ENCODE peak calls at places on chromosomes 11 and 22, in eight cellular contexts. K is fibroblast of mammary gland, D is ELF-1, E is adrenal gland, Q is GM23248, Y is AG04450, H is Ammon's horn, T is NCI-H1436. F is an unnamed sample.

GRCh38 chr22:43528601-43529360 is 117.0 kb downstream of the MPPED1 start:
- DNase-seq in K (no peak), D (no peak), E (no peak), Q (no peak), Y (no peak), H (no peak), T (no peak), F (no peak)

GRCh38 chr11:76347391-76347790 is 33.5 kb downstream of the THAP12 start:
- DNase-seq in K (no peak), D (no peak), E (no peak), Q (no peak), Y (no peak), H (no peak), T (no peak), F (no peak)

GRCh38 chr11:114496915-114497314 is 57.6 kb downstream of the REXO2 start:
- DNase-seq in K (no peak), D (no peak), E (no peak), Q (no peak), Y (no peak), H (no peak), T (no peak), F (no peak)

GRCh38 chr11:3840289-3840869 is 380 bp downstream of the RHOG start:
- DNase-seq in K (no peak), D (peak), E (no peak), Q (peak), Y (no peak), H (no peak), T (no peak), F (no peak)

GRCh38 chr11:61699737-61700160 is 19.6 kb downstream of the DAGLA start:
- DNase-seq in K (no peak), D (no peak), E (peak), Q (no peak), Y (no peak), H (peak), T (no peak), F (no peak)

GRCh38 chr11:30914143-30914762 is 328.1 kb upstream of the MPPED2 start:
- DNase-seq in K (peak), D (peak), E (peak), Q (peak), Y (peak), H (peak), T (peak), F (peak)

GRCh38 chr11:46308632-46309419 is 31.4 kb downstream of the CREB3L1 start:
- DNase-seq in K (peak), D (peak), E (peak), Q (peak), Y (no peak), H (peak), T (peak), F (peak)

GRCh38 chr11:17472467-17472866 is 4.2 kb downstream of the ABCC8 start:
- DNase-seq in K (no peak), D (peak), E (no peak), Q (no peak), Y (no peak), H (no peak), T (no peak), F (no peak)

GRCh38 chr11:1880746-1881441 is 10.8 kb downstream of the PRR33 start:
- DNase-seq in K (no peak), D (no peak), E (peak), Q (no peak), Y (no peak), H (no peak), T (no peak), F (no peak)

GRCh38 chr11:112421854-112422253 is 161.2 kb upstream of the PLET1 start:
- DNase-seq in K (no peak), D (peak), E (no peak), Q (no peak), Y (no peak), H (no peak), T (no peak), F (no peak)

GRCh38 chr11:117807482-117808272 is 10.7 kb upstream of the DSCAML1 start:
- DNase-seq in K (peak), D (peak), E (peak), Q (peak), Y (peak), H (peak), T (peak), F (peak)

GRCh38 chr11:126978155-126978554 is 22.4 kb downstream of the KIRREL3 start:
- DNase-seq in K (no peak), D (peak), E (no peak), Q (no peak), Y (no peak), H (no peak), T (no peak), F (no peak)

GRCh38 chr11:67457453-67457852 is 2.3 kb downstream of the CABP4 start:
- DNase-seq in K (no peak), D (no peak), E (peak), Q (no peak), Y (no peak), H (no peak), T (no peak), F (no peak)

GRCh38 chr11:122375687-122376399 is 259.8 kb upstream of the BLID start:
- DNase-seq in K (peak), D (no peak), E (no peak), Q (peak), Y (no peak), H (no peak), T (no peak), F (no peak)

GRCh38 chr11:109986488-109986887 is 106.7 kb upstream of the ZC3H12C start:
- DNase-seq in K (peak), D (no peak), E (no peak), Q (no peak), Y (no peak), H (no peak), T (no peak), F (no peak)

GRCh38 chr11:97739892-97740782 is 1280.6 kb upstream of the CNTN5 start:
- DNase-seq in K (peak), D (no peak), E (no peak), Q (peak), Y (peak), H (no peak), T (no peak), F (no peak)

GRCh38 chr11:294795-295194 is 4.5 kb downstream of the IFITM5 start:
- DNase-seq in K (no peak), D (no peak), E (no peak), Q (no peak), Y (no peak), H (no peak), T (no peak), F (no peak)

GRCh38 chr11:6695377-6695776 is 12.2 kb upstream of the MRPL17 start:
- DNase-seq in K (peak), D (no peak), E (peak), Q (peak), Y (no peak), H (no peak), T (no peak), F (no peak)

GRCh38 chr11:76610871-76611475 is 59.6 kb downstream of the LRRC32 start:
- DNase-seq in K (no peak), D (peak), E (no peak), Q (no peak), Y (no peak), H (no peak), T (no peak), F (peak)

GRCh38 chr11:8650401-8650990 is 32.0 kb downstream of the TRIM66 start:
- DNase-seq in K (peak), D (no peak), E (no peak), Q (peak), Y (no peak), H (no peak), T (no peak), F (no peak)

GRCh38 chr11:97557399-97557798 is 1167.6 kb downstream of the JRKL start:
- DNase-seq in K (no peak), D (no peak), E (no peak), Q (no peak), Y (no peak), H (no peak), T (no peak), F (no peak)

GRCh38 chr11:8111636-8112035 is 30.6 kb downstream of the TUB start:
- DNase-seq in K (no peak), D (no peak), E (no peak), Q (peak), Y (no peak), H (peak), T (no peak), F (no peak)

GRCh38 chr11:40514124-40514523 is 945.3 kb downstream of the LRRC4C start:
- DNase-seq in K (peak), D (no peak), E (no peak), Q (no peak), Y (no peak), H (no peak), T (no peak), F (no peak)

GRCh38 chr11:131746201-131746600 is 375.8 kb downstream of the NTM start:
- DNase-seq in K (no peak), D (no peak), E (no peak), Q (no peak), Y (no peak), H (no peak), T (no peak), F (no peak)

GRCh38 chr11:119759324-119759723 is 30.3 kb upstream of the NECTIN1 start:
- DNase-seq in K (peak), D (peak), E (no peak), Q (peak), Y (no peak), H (no peak), T (peak), F (no peak)

GRCh38 chr11:133403900-133404299 is 128.4 kb downstream of the OPCML start:
- DNase-seq in K (no peak), D (peak), E (no peak), Q (no peak), Y (no peak), H (no peak), T (no peak), F (no peak)

GRCh38 chr22:19290400-19291217 is 910 bp downstream of the CLTCL1 start:
- DNase-seq in K (no peak), D (peak), E (no peak), Q (peak), Y (no peak), H (no peak), T (no peak), F (peak)

GRCh38 chr22:46542011-46542985 is 4.9 kb upstream of the CELSR1 start:
- DNase-seq in K (peak), D (peak), E (peak), Q (peak), Y (no peak), H (peak), T (peak), F (peak)

GRCh38 chr11:10044618-10045017 is 249.4 kb downstream of the SBF2 start:
- DNase-seq in K (peak), D (no peak), E (no peak), Q (peak), Y (no peak), H (no peak), T (no peak), F (no peak)

GRCh38 chr11:104073950-104074349 is 37.5 kb downstream of the DDI1 start:
- DNase-seq in K (peak), D (no peak), E (no peak), Q (peak), Y (no peak), H (peak), T (no peak), F (no peak)

GRCh38 chr22:24094966-24095365 is 83.9 kb downstream of the CABIN1 start:
- DNase-seq in K (no peak), D (no peak), E (no peak), Q (no peak), Y (no peak), H (no peak), T (no peak), F (no peak)

GRCh38 chr22:30262917-30263741 is 3.5 kb downstream of the OSM start:
- DNase-seq in K (peak), D (peak), E (peak), Q (peak), Y (no peak), H (peak), T (peak), F (peak)

GRCh38 chr11:116697011-116697410 is 75.8 kb downstream of the BUD13 start:
- DNase-seq in K (no peak), D (no peak), E (no peak), Q (no peak), Y (no peak), H (no peak), T (no peak), F (no peak)

GRCh38 chr11:120172921-120173705 is 35.2 kb upstream of the TRIM29 start:
- DNase-seq in K (no peak), D (no peak), E (no peak), Q (no peak), Y (no peak), H (no peak), T (no peak), F (no peak)

GRCh38 chr11:41872458-41872857 is 413.0 kb upstream of the LRRC4C start:
- DNase-seq in K (no peak), D (no peak), E (no peak), Q (no peak), Y (no peak), H (no peak), T (no peak), F (peak)

GRCh38 chr11:117828641-117829368 is 4.3 kb upstream of the FXYD2 start:
- DNase-seq in K (peak), D (peak), E (peak), Q (peak), Y (peak), H (no peak), T (no peak), F (no peak)

GRCh38 chr11:66131937-66132632 is 62.0 kb downstream of the PACS1 start:
- DNase-seq in K (no peak), D (no peak), E (no peak), Q (no peak), Y (no peak), H (no peak), T (no peak), F (no peak)

GRCh38 chr11:34731596-34731995 is 110.7 kb downstream of the EHF start:
- DNase-seq in K (peak), D (no peak), E (no peak), Q (no peak), Y (no peak), H (no peak), T (no peak), F (no peak)

GRCh38 chr11:9687736-9688494 is 24.0 kb downstream of the SWAP70 start:
- DNase-seq in K (no peak), D (no peak), E (no peak), Q (peak), Y (no peak), H (no peak), T (no peak), F (no peak)